ENCODE peak calls at places on chromosomes 2 and 18, in five cellular contexts. Y is A549, Z is K562, W is stomach, Q is ovary. S is an unnamed sample.

GRCh38 chr2:190887089-190887488 is 6.5 kb downstream of the GLS start:
- DNase-seq in Z (no peak), Q (no peak), Y (peak; percentile 7), W (no peak), S (no peak)

GRCh38 chr2:46032996-46033395 is 264.2 kb upstream of the EPAS1 start:
- DNase-seq in Z (no peak), W (no peak), Y (peak; percentile 33), Q (no peak), S (no peak)

GRCh38 chr2:127145255-127145899 is 38.4 kb upstream of the BIN1 start:
- DNase-seq in Q (no peak), W (no peak), Y (no peak), Z (no peak), S (no peak)

GRCh38 chr2:127175821-127176354 is 44.2 kb downstream of the CYP27C1 start:
- DNase-seq in Y (no peak), Q (no peak), W (peak; percentile 24), Z (no peak), S (peak; percentile 62)

GRCh38 chr18:23798824-23799223 is 109.6 kb downstream of the LAMA3 start:
- DNase-seq in Z (no peak), Y (no peak), Q (no peak), W (no peak), S (no peak)

GRCh38 chr18:58350526-58350925 is 278.4 kb downstream of the ALPK2 start:
- DNase-seq in Z (no peak), Q (no peak), Y (no peak), W (no peak), S (no peak)

GRCh38 chr2:221346411-221346810 is 225.7 kb downstream of the EPHA4 start:
- DNase-seq in Z (no peak), Y (no peak), Q (peak; percentile 38), W (no peak), S (no peak)

GRCh38 chr2:142220901-142221300 is 90.1 kb upstream of the LRP1B start:
- DNase-seq in W (no peak), Z (no peak), Q (no peak), Y (no peak), S (no peak)

GRCh38 chr2:22890142-22890541 is 494.8 kb upstream of the KLHL29 start:
- DNase-seq in Z (no peak), Q (no peak), Y (no peak), W (no peak), S (no peak)

GRCh38 chr18:5510109-5510846 is 33.5 kb downstream of the EPB41L3 start:
- DNase-seq in W (no peak), Q (no peak), Y (no peak), Z (no peak), S (no peak)

GRCh38 chr2:142325870-142326269 is 195.1 kb upstream of the LRP1B start:
- DNase-seq in W (no peak), Z (no peak), Y (no peak), Q (no peak), S (no peak)

GRCh38 chr2:205188516-205189138 is 493.7 kb upstream of the NRP2 start:
- DNase-seq in Y (no peak), W (no peak), Z (no peak), Q (peak; percentile 65), S (no peak)

GRCh38 chr2:235041221-235041917 is 89.6 kb downstream of the SH3BP4 start:
- DNase-seq in Q (no peak), Z (no peak), Y (no peak), W (no peak), S (no peak)

GRCh38 chr18:34977787-34978532 is 63.3 kb upstream of the MAPRE2 start:
- DNase-seq in Y (no peak), W (peak; percentile 65), Z (peak; percentile 34), Q (peak; percentile 42), S (peak; percentile 74)

GRCh38 chr2:216802516-216803265 is 57.2 kb downstream of the TNP1 start:
- DNase-seq in Q (no peak), Z (no peak), Y (no peak), W (no peak), S (no peak)

GRCh38 chr2:11377915-11378649 is 33.6 kb upstream of the ROCK2 start:
- DNase-seq in Y (no peak), Q (no peak), Z (no peak), W (no peak), S (peak; percentile 79)

GRCh38 chr2:220227272-220227920 is 600.0 kb downstream of the SLC4A3 start:
- DNase-seq in W (no peak), Q (no peak), Z (no peak), Y (no peak), S (no peak)

GRCh38 chr2:137115081-137115713 is 349.9 kb downstream of the THSD7B start:
- DNase-seq in W (no peak), Z (no peak), Q (no peak), Y (no peak), S (no peak)

GRCh38 chr2:230692760-230693159 is 19.9 kb upstream of the CAB39 start:
- DNase-seq in W (no peak), Y (no peak), Q (no peak), Z (no peak), S (no peak)

GRCh38 chr2:181312515-181312927 is 144.7 kb upstream of the ITGA4 start:
- DNase-seq in Z (no peak), Y (no peak), Q (no peak), W (no peak), S (no peak)

GRCh38 chr18:48566588-48566987 is 27.8 kb downstream of the CTIF start:
- DNase-seq in Q (no peak), Z (peak; percentile 64), W (no peak), Y (no peak), S (no peak)

GRCh38 chr2:238202326-238203103 is 980 bp downstream of the ILKAP start:
- DNase-seq in W (no peak), Z (peak; percentile 19), Q (no peak), Y (peak; percentile 21), S (no peak)

GRCh38 chr18:13180614-13181375 is 37.8 kb upstream of the LDLRAD4 start:
- DNase-seq in Q (no peak), Y (no peak), W (no peak), Z (no peak), S (no peak)

GRCh38 chr2:75548036-75548573 is 12.6 kb downstream of the EVA1A start:
- DNase-seq in Q (no peak), Z (no peak), Y (no peak), W (peak; percentile 30), S (no peak)

GRCh38 chr2:85794038-85794441 is 40.2 kb downstream of the ATOH8 start:
- DNase-seq in W (no peak), Q (no peak), Y (no peak), Z (no peak), S (no peak)

GRCh38 chr18:48754993-48755473 is 195.7 kb downstream of the SMAD7 start:
- DNase-seq in Z (no peak), W (no peak), Q (no peak), Y (no peak), S (no peak)

GRCh38 chr2:71181316-71181715 is 45.6 kb downstream of the PAIP2B start:
- DNase-seq in Z (no peak), W (no peak), Y (no peak), Q (no peak), S (no peak)

GRCh38 chr2:56684371-56684770 is 500.6 kb downstream of the CCDC85A start:
- DNase-seq in W (no peak), Q (no peak), Y (no peak), Z (no peak), S (no peak)

GRCh38 chr2:206028101-206028500 is 57.9 kb downstream of the INO80D start:
- DNase-seq in W (no peak), Y (no peak), Z (no peak), Q (no peak), S (no peak)

GRCh38 chr2:185291035-185291647 is 447.5 kb upstream of the FSIP2 start:
- DNase-seq in Q (no peak), W (peak; percentile 71), Y (no peak), Z (no peak), S (no peak)

GRCh38 chr2:71064754-71065621 is 3.5 kb upstream of the NAGK start:
- DNase-seq in Y (no peak), Z (peak; percentile 2), W (no peak), Q (no peak), S (no peak)

GRCh38 chr2:201466050-201466660 is 14.6 kb downstream of the STRADB start:
- DNase-seq in Z (no peak), W (no peak), Q (no peak), Y (no peak), S (no peak)

GRCh38 chr2:239283961-239284801 is 116.6 kb downstream of the HDAC4 start:
- DNase-seq in Z (no peak), Y (no peak), Q (no peak), W (no peak), S (peak; percentile 59)

GRCh38 chr2:227474406-227474805 is 2.5 kb downstream of the AGFG1 start:
- DNase-seq in Q (no peak), W (no peak), Z (no peak), Y (no peak), S (no peak)

GRCh38 chr2:227480528-227480927 is 8.6 kb downstream of the AGFG1 start:
- DNase-seq in Q (no peak), Z (no peak), Y (no peak), W (no peak), S (no peak)

GRCh38 chr2:227479865-227480475 is 8.0 kb downstream of the AGFG1 start:
- DNase-seq in Q (no peak), W (no peak), Z (peak; percentile 31), Y (peak; percentile 41), S (no peak)

GRCh38 chr2:227473019-227473461 is 1.1 kb downstream of the AGFG1 start:
- DNase-seq in Z (no peak), W (no peak), Q (no peak), Y (no peak), S (no peak)

DNA sequence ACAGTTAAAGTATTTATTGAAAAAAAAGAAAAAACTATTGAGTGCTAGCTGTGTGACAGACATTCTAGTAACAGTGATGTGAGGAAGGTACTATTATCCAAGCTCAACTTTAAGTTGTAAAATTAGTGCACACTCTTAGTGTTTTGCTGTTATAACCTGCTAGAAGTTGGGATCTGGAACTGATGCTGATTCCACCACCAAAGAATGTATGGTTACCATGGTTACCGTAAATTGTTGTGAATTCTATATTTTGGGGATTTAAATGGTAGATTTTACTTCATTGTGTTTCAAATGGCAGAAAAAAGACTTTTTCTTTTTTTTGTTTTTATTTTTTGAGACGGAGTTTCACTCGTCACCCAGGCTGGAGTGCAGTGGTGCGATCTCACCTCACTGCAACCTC is 5.3 kb downstream of the AGFG1 start:
- DNase-seq in Y (no peak), Q (no peak), W (no peak), Z (no peak), S (no peak)
- H3K4me1 ChIP-seq in Y (peaks cover 78% of the 10 kb centered on the region), Q (peaks cover 4% of the 10 kb centered on the region), W (peaks cover 78% of the 10 kb centered on the region), Z (peaks cover 2% of the 10 kb centered on the region), S (no peaks in the 10 kb centered on the region)

DNA sequence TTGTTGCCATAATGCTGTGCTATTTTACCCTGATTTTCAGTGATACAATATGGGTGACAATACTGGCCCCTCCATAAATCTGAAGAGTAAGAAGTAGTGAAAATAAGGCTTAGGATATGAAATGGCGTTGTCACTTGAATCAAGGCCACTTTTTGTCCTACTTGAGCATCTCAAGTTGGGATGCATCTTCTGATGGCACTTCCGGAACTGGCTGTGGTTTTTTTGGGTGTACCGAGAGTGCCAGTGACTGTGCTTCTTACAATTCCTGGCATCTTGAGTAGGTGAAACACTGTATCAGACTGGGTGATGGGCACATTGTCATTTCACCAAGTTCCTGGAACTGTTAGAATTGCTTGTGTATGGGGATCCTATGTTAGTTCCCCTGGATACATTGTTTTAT is 52.5 kb upstream of the EML6 start:
- DNase-seq in Y (no peak), Z (no peak), Q (no peak), W (no peak), S (no peak)
- H3K4me1 ChIP-seq in Y (peaks cover 31% of the 10 kb centered on the region), Z (peaks cover 6% of the 10 kb centered on the region), Q (peaks cover 21% of the 10 kb centered on the region), W (peaks cover 84% of the 10 kb centered on the region), S (peaks cover 1% of the 10 kb centered on the region)

GRCh38 chr2:129056309-129056958 is 737.8 kb upstream of the HS6ST1 start:
- DNase-seq in Q (no peak), Z (no peak), Y (no peak), W (no peak), S (no peak)
- H3K4me1 ChIP-seq in Q (no peaks in the 10 kb centered on the region), Z (no peaks in the 10 kb centered on the region), Y (no peaks in the 10 kb centered on the region), W (peaks cover 6% of the 10 kb centered on the region), S (no peaks in the 10 kb centered on the region)

GRCh38 chr18:9615280-9615797 is 980 bp upstream of the PPP4R1 start:
- DNase-seq in Z (no peak), W (no peak), Y (no peak), Q (no peak), S (no peak)
- H3K4me1 ChIP-seq in Z (peaks cover 12% of the 10 kb centered on the region), W (peaks cover 55% of the 10 kb centered on the region), Y (peaks cover 43% of the 10 kb centered on the region), Q (peaks cover 3% of the 10 kb centered on the region), S (peaks cover 11% of the 10 kb centered on the region)

S was measured in ascending aorta.